ENCODE peak calls at places on chromosomes 1 and 21, in seven cellular contexts. One of them, this sample, is unnamed. For H3K4me1, the result is how much of the 10 kb centered on the place peaks cover.

GRCh38 chr21:38384675-38385074 is 113.6 kb downstream of the ERG start:
- DNase-seq in adrenal gland: no peak
- DNase-seq in CD4-positive, CD25-positive, alpha-beta regulatory T cell: no peak
- DNase-seq in mesendoderm: no peak
- DNase-seq in neural progenitor cell: peak
- DNase-seq in heart right ventricle: no peak
- DNase-seq in GM23338: no peak
- DNase-seq in this sample: no peak

GRCh38 chr1:7387053-7387861 is 383.8 kb upstream of the VAMP3 start:
- DNase-seq in neural progenitor cell: no peak
- DNase-seq in CD4-positive, CD25-positive, alpha-beta regulatory T cell: no peak
- DNase-seq in heart right ventricle: peak
- DNase-seq in GM23338: no peak
- DNase-seq in adrenal gland: no peak
- DNase-seq in mesendoderm: no peak
- DNase-seq in this sample: peak

GRCh38 chr1:107141491-107142369 is 891 bp downstream of the NTNG1 start:
- DNase-seq in heart right ventricle: no peak
- DNase-seq in GM23338: peak
- DNase-seq in adrenal gland: no peak
- DNase-seq in CD4-positive, CD25-positive, alpha-beta regulatory T cell: no peak
- DNase-seq in neural progenitor cell: peak
- DNase-seq in mesendoderm: peak
- DNase-seq in this sample: no peak

GRCh38 chr1:201488817-201489581 is 17.9 kb downstream of the CSRP1 start:
- DNase-seq in mesendoderm: no peak
- DNase-seq in neural progenitor cell: no peak
- DNase-seq in heart right ventricle: peak
- DNase-seq in CD4-positive, CD25-positive, alpha-beta regulatory T cell: no peak
- DNase-seq in adrenal gland: peak
- DNase-seq in GM23338: no peak
- DNase-seq in this sample: no peak

GRCh38 chr1:117142200-117142599 is 20.7 kb upstream of the TRIM45 start:
- DNase-seq in CD4-positive, CD25-positive, alpha-beta regulatory T cell: no peak
- DNase-seq in mesendoderm: no peak
- DNase-seq in adrenal gland: no peak
- DNase-seq in heart right ventricle: no peak
- DNase-seq in neural progenitor cell: no peak
- DNase-seq in GM23338: no peak
- DNase-seq in this sample: no peak

GRCh38 chr1:210257698-210258395 is 25.3 kb downstream of the SERTAD4 start:
- DNase-seq in adrenal gland: no peak
- DNase-seq in CD4-positive, CD25-positive, alpha-beta regulatory T cell: no peak
- DNase-seq in mesendoderm: no peak
- DNase-seq in neural progenitor cell: no peak
- DNase-seq in heart right ventricle: no peak
- DNase-seq in GM23338: no peak
- DNase-seq in this sample: no peak

GRCh38 chr1:47725732-47726495 is 271.3 kb downstream of the TRABD2B start:
- DNase-seq in GM23338: peak
- DNase-seq in CD4-positive, CD25-positive, alpha-beta regulatory T cell: peak
- DNase-seq in heart right ventricle: peak
- DNase-seq in mesendoderm: peak
- DNase-seq in adrenal gland: peak
- DNase-seq in neural progenitor cell: peak
- DNase-seq in this sample: peak

GRCh38 chr1:200659269-200659668 is 10.4 kb downstream of the DDX59 start:
- DNase-seq in heart right ventricle: no peak
- DNase-seq in CD4-positive, CD25-positive, alpha-beta regulatory T cell: no peak
- DNase-seq in mesendoderm: peak
- DNase-seq in adrenal gland: no peak
- DNase-seq in neural progenitor cell: no peak
- DNase-seq in GM23338: peak
- DNase-seq in this sample: peak

GRCh38 chr1:156104861-156105546 is 9.5 kb upstream of the LMNA start:
- DNase-seq in GM23338: peak
- DNase-seq in mesendoderm: peak
- DNase-seq in heart right ventricle: no peak
- DNase-seq in CD4-positive, CD25-positive, alpha-beta regulatory T cell: no peak
- DNase-seq in neural progenitor cell: no peak
- DNase-seq in adrenal gland: no peak
- DNase-seq in this sample: no peak

GRCh38 chr1:208731976-208732821 is 488.0 kb upstream of the PLXNA2 start:
- DNase-seq in mesendoderm: peak
- DNase-seq in GM23338: no peak
- DNase-seq in heart right ventricle: no peak
- DNase-seq in neural progenitor cell: peak
- DNase-seq in adrenal gland: peak
- DNase-seq in CD4-positive, CD25-positive, alpha-beta regulatory T cell: no peak
- DNase-seq in this sample: no peak

GRCh38 chr1:23436520-23437354 is 12.2 kb upstream of the TCEA3 start:
- DNase-seq in GM23338: peak
- DNase-seq in heart right ventricle: no peak
- DNase-seq in adrenal gland: peak
- DNase-seq in neural progenitor cell: peak
- DNase-seq in CD4-positive, CD25-positive, alpha-beta regulatory T cell: no peak
- DNase-seq in mesendoderm: peak
- DNase-seq in this sample: no peak

GRCh38 chr1:240169188-240169587 is 77.5 kb downstream of the FMN2 start:
- DNase-seq in CD4-positive, CD25-positive, alpha-beta regulatory T cell: no peak
- DNase-seq in GM23338: peak
- DNase-seq in mesendoderm: peak
- DNase-seq in neural progenitor cell: peak
- DNase-seq in heart right ventricle: no peak
- DNase-seq in adrenal gland: no peak
- DNase-seq in this sample: no peak

GRCh38 chr1:209624516-209625204 is 27.6 kb downstream of the LAMB3 start:
- DNase-seq in CD4-positive, CD25-positive, alpha-beta regulatory T cell: no peak
- DNase-seq in adrenal gland: no peak
- DNase-seq in mesendoderm: no peak
- DNase-seq in heart right ventricle: no peak
- DNase-seq in neural progenitor cell: no peak
- DNase-seq in GM23338: no peak
- DNase-seq in this sample: no peak

GRCh38 chr1:206456577-206457375 is 13.5 kb upstream of the IKBKE start:
- DNase-seq in heart right ventricle: no peak
- DNase-seq in mesendoderm: peak
- DNase-seq in GM23338: no peak
- DNase-seq in adrenal gland: no peak
- DNase-seq in CD4-positive, CD25-positive, alpha-beta regulatory T cell: no peak
- DNase-seq in neural progenitor cell: no peak
- DNase-seq in this sample: no peak

GRCh38 chr1:241356519-241357365 is at the start of gene RGS7:
- DNase-seq in CD4-positive, CD25-positive, alpha-beta regulatory T cell: no peak
- DNase-seq in heart right ventricle: peak
- DNase-seq in neural progenitor cell: peak
- DNase-seq in adrenal gland: peak
- DNase-seq in mesendoderm: peak
- DNase-seq in GM23338: peak
- DNase-seq in this sample: no peak

GRCh38 chr1:233597489-233597901 is 16.4 kb upstream of the KCNK1 start:
- DNase-seq in GM23338: no peak
- DNase-seq in mesendoderm: no peak
- DNase-seq in CD4-positive, CD25-positive, alpha-beta regulatory T cell: no peak
- DNase-seq in heart right ventricle: no peak
- DNase-seq in neural progenitor cell: no peak
- DNase-seq in adrenal gland: no peak
- DNase-seq in this sample: no peak

GRCh38 chr1:180926164-180926981 is 13.7 kb downstream of the KIAA1614 start:
- DNase-seq in mesendoderm: no peak
- DNase-seq in GM23338: no peak
- DNase-seq in neural progenitor cell: peak
- DNase-seq in heart right ventricle: peak
- DNase-seq in CD4-positive, CD25-positive, alpha-beta regulatory T cell: no peak
- DNase-seq in adrenal gland: peak
- DNase-seq in this sample: no peak

GRCh38 chr1:234440348-234440747 is 38.6 kb downstream of the TARBP1 start:
- DNase-seq in mesendoderm: no peak
- DNase-seq in CD4-positive, CD25-positive, alpha-beta regulatory T cell: no peak
- DNase-seq in adrenal gland: no peak
- DNase-seq in GM23338: no peak
- DNase-seq in neural progenitor cell: no peak
- DNase-seq in heart right ventricle: no peak
- DNase-seq in this sample: no peak

GRCh38 chr1:9059944-9060744 is 9.3 kb downstream of the SLC2A5 start:
- DNase-seq in heart right ventricle: no peak
- DNase-seq in mesendoderm: no peak
- DNase-seq in neural progenitor cell: no peak
- DNase-seq in CD4-positive, CD25-positive, alpha-beta regulatory T cell: no peak
- DNase-seq in adrenal gland: no peak
- DNase-seq in GM23338: no peak
- DNase-seq in this sample: no peak

GRCh38 chr1:84247425-84248220 is 53.9 kb upstream of the SAMD13 start:
- DNase-seq in neural progenitor cell: no peak
- DNase-seq in CD4-positive, CD25-positive, alpha-beta regulatory T cell: no peak
- DNase-seq in mesendoderm: peak
- DNase-seq in GM23338: no peak
- DNase-seq in heart right ventricle: no peak
- DNase-seq in adrenal gland: no peak
- DNase-seq in this sample: no peak

GRCh38 chr1:228048659-228049333 is 33.7 kb upstream of the ARF1 start:
- DNase-seq in CD4-positive, CD25-positive, alpha-beta regulatory T cell: no peak
- DNase-seq in neural progenitor cell: no peak
- DNase-seq in heart right ventricle: no peak
- DNase-seq in adrenal gland: no peak
- DNase-seq in GM23338: no peak
- DNase-seq in mesendoderm: no peak
- DNase-seq in this sample: no peak

GRCh38 chr1:87024936-87025537 is 110.6 kb downstream of the HS2ST1 start:
- DNase-seq in CD4-positive, CD25-positive, alpha-beta regulatory T cell: no peak
- DNase-seq in mesendoderm: peak
- DNase-seq in heart right ventricle: no peak
- DNase-seq in neural progenitor cell: peak
- DNase-seq in GM23338: peak
- DNase-seq in adrenal gland: no peak
- DNase-seq in this sample: no peak

DNA sequence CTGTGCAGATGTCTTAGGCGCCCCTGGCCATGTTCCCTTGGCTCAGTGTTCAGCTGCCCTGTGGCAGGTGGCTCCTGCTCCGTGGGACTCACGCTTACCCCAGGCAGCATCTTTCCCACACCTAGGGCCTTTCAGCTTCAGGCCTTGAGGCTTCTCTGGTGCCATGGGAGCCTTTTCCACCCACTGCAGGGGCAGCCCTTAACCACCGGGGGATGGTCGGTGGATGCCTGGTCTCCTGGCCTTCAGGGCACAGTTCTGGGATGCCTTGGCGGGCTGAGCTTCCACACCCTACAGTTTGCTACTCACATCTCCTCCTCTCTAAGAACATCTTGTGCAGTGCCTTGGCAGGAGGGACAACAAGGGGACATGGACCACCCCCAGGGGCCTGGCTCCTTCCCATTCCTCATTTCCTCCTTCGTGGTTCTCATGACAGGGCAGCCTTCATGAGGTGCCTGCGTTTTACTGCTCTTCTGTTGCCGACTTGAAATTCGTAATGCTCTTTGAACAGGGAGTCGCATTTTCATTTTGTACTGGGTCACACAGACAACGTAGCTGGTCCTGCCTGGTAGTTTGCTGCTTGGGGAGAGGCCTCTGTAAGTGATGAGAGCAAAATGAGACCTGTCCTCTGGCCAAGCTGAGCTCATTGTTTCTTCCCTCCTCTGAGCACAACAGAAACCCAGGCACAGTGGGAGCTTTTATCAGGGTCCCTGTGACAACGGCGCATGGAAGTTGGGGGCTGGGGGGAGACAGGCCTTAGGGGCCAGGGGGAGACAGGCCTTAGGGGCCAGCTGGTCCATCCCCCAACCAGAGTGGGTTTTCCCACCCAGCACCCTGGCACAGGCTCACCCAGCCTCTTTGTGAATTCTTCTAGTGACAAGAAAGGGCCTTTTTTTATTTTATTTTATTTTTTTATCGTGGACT is 62.0 kb upstream of the NEK2 start:
- DNase-seq in adrenal gland: no peak
- DNase-seq in neural progenitor cell: no peak
- DNase-seq in heart right ventricle: no peak
- DNase-seq in mesendoderm: no peak
- DNase-seq in CD4-positive, CD25-positive, alpha-beta regulatory T cell: no peak
- DNase-seq in GM23338: no peak
- DNase-seq in this sample: no peak
- H3K4me1 ChIP-seq in adrenal gland: under half
- H3K4me1 ChIP-seq in neural progenitor cell: under half
- H3K4me1 ChIP-seq in heart right ventricle: under half
- H3K4me1 ChIP-seq in mesendoderm: under half
- H3K4me1 ChIP-seq in CD4-positive, CD25-positive, alpha-beta regulatory T cell: under half
- H3K4me1 ChIP-seq in GM23338: under half
- H3K4me1 ChIP-seq in this sample: under half

GRCh38 chr1:15762546-15762945 is 4.0 kb downstream of the FBLIM1 start:
- DNase-seq in heart right ventricle: no peak
- DNase-seq in CD4-positive, CD25-positive, alpha-beta regulatory T cell: no peak
- DNase-seq in adrenal gland: no peak
- DNase-seq in mesendoderm: peak
- DNase-seq in GM23338: peak
- DNase-seq in neural progenitor cell: no peak
- DNase-seq in this sample: no peak
- H3K4me1 ChIP-seq in heart right ventricle: half or more
- H3K4me1 ChIP-seq in CD4-positive, CD25-positive, alpha-beta regulatory T cell: under half
- H3K4me1 ChIP-seq in adrenal gland: under half
- H3K4me1 ChIP-seq in mesendoderm: under half
- H3K4me1 ChIP-seq in GM23338: under half
- H3K4me1 ChIP-seq in neural progenitor cell: under half
- H3K4me1 ChIP-seq in this sample: under half

GRCh38 chr21:45379171-45379900 is 25.6 kb upstream of the COL18A1 start:
- DNase-seq in adrenal gland: no peak
- DNase-seq in heart right ventricle: no peak
- DNase-seq in mesendoderm: no peak
- DNase-seq in GM23338: no peak
- DNase-seq in neural progenitor cell: no peak
- DNase-seq in CD4-positive, CD25-positive, alpha-beta regulatory T cell: no peak
- DNase-seq in this sample: no peak
- H3K4me1 ChIP-seq in adrenal gland: under half
- H3K4me1 ChIP-seq in heart right ventricle: under half
- H3K4me1 ChIP-seq in mesendoderm: under half
- H3K4me1 ChIP-seq in GM23338: under half
- H3K4me1 ChIP-seq in neural progenitor cell: under half
- H3K4me1 ChIP-seq in CD4-positive, CD25-positive, alpha-beta regulatory T cell: under half
- H3K4me1 ChIP-seq in this sample: under half

DNA sequence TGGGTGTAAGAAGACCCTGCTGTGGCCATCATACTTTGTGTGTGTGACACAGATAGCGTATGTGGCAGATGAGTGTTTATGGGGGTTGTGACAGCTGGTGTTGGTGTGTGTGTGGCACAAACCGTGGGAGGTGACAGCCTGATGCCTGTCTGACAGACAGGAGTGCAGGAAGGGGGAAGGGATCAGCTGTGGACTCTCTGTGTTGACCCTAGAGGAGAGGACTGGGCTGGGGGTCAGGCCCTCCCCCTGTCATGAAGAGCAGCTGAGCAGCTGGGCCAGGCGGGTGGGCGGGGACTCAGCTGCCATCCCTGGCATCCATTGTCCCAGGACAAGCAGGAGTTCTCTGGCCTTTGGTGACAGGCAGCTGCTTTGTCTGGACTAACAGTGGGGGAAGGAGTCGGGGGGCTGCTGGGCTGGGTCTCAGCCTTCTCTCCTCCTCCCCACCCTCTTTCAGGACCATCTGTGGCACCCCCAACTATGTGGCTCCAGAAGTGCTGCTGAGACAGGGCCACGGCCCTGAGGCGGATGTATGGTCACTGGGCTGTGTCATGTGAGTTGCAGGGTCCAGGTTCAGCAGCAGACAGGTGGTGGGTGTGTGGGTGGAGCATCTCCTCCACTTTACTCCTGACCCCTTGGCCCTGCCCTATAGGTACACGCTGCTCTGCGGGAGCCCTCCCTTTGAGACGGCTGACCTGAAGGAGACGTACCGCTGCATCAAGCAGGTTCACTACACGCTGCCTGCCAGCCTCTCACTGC is 2.3 kb downstream of the PLK3 start:
- DNase-seq in adrenal gland: peak
- DNase-seq in heart right ventricle: no peak
- DNase-seq in CD4-positive, CD25-positive, alpha-beta regulatory T cell: no peak
- DNase-seq in GM23338: no peak
- DNase-seq in neural progenitor cell: peak
- DNase-seq in mesendoderm: no peak
- DNase-seq in this sample: peak
- H3K4me1 ChIP-seq in adrenal gland: under half
- H3K4me1 ChIP-seq in heart right ventricle: under half
- H3K4me1 ChIP-seq in CD4-positive, CD25-positive, alpha-beta regulatory T cell: half or more
- H3K4me1 ChIP-seq in GM23338: under half
- H3K4me1 ChIP-seq in neural progenitor cell: under half
- H3K4me1 ChIP-seq in mesendoderm: under half
- H3K4me1 ChIP-seq in this sample: under half